ENCODE peak calls at places on chromosomes 13 and 19, in nine cellular contexts. L is body of pancreas, U is GM10248, W is A549, A is Caco-2, Z is fibroblast of lung, I is right lobe of liver, S is NB4, P is RWPE1. R is an unnamed sample.

GRCh38 chr19:9308091-9308490 is 1.5 kb downstream of the ZNF699 start:
- DNase-seq in W (no peak), S (no peak), Z (no peak), A (no peak), U (no peak), P (no peak), I (no peak), L (no peak), R (no peak)

GRCh38 chr19:33368074-33368864 is 5.2 kb upstream of the CEBPG start:
- DNase-seq in Z (peak), I (no peak), S (no peak), P (peak), U (no peak), A (no peak), L (no peak), W (peak), R (peak)

GRCh38 chr19:12703056-12703455 is 6.6 kb upstream of the FBXW9 start:
- DNase-seq in U (no peak), W (peak), Z (peak), I (no peak), L (no peak), P (peak), A (peak), S (peak), R (no peak)

GRCh38 chr13:74675185-74675584 is 541.0 kb upstream of the KLF12 start:
- DNase-seq in L (no peak), P (peak), S (no peak), I (no peak), Z (peak), U (no peak), A (no peak), W (no peak), R (no peak)

GRCh38 chr13:68291595-68291994 is 1061.5 kb upstream of the PCDH9 start:
- DNase-seq in S (no peak), P (no peak), W (no peak), A (no peak), L (no peak), Z (no peak), I (no peak), U (no peak), R (no peak)

GRCh38 chr19:51440846-51441409 is 17.3 kb downstream of the SIGLEC8 start:
- DNase-seq in W (peak), I (no peak), U (no peak), L (no peak), P (no peak), A (no peak), Z (no peak), S (peak), R (peak)

GRCh38 chr13:46403851-46404731 is 17.0 kb upstream of the RUBCNL start:
- DNase-seq in A (no peak), P (no peak), Z (no peak), I (no peak), U (no peak), L (peak), S (peak), W (no peak), R (no peak)

GRCh38 chr13:95256086-95256485 is 45.2 kb downstream of the ABCC4 start:
- DNase-seq in W (peak), P (peak), U (no peak), S (no peak), Z (peak), L (no peak), A (peak), I (no peak), R (peak)

GRCh38 chr19:58059003-58059671 is at the start of gene ZNF135:
- DNase-seq in U (no peak), A (no peak), W (no peak), L (peak), P (peak), Z (peak), S (no peak), I (peak), R (no peak)

GRCh38 chr19:2110822-2111221 is 14.1 kb downstream of the IZUMO4 start:
- DNase-seq in A (no peak), W (no peak), L (no peak), I (no peak), Z (no peak), P (no peak), S (no peak), U (no peak), R (no peak)

GRCh38 chr19:38699027-38699346 is 45.3 kb downstream of the CAPN12 start:
- DNase-seq in S (no peak), L (no peak), I (no peak), A (no peak), W (no peak), Z (no peak), U (peak), P (peak), R (no peak)

GRCh38 chr19:38697197-38697596 is 47.1 kb downstream of the CAPN12 start:
- DNase-seq in P (no peak), A (no peak), L (no peak), S (no peak), W (no peak), I (no peak), Z (no peak), U (no peak), R (no peak)

GRCh38 chr19:38697641-38698071 is 46.6 kb downstream of the CAPN12 start:
- DNase-seq in L (no peak), U (no peak), I (no peak), S (no peak), Z (no peak), P (no peak), A (no peak), W (no peak), R (no peak)

GRCh38 chr19:38699647-38700349 is 44.5 kb downstream of the CAPN12 start:
- DNase-seq in I (no peak), U (no peak), Z (no peak), S (no peak), P (no peak), L (no peak), A (no peak), W (no peak), R (no peak)

DNA sequence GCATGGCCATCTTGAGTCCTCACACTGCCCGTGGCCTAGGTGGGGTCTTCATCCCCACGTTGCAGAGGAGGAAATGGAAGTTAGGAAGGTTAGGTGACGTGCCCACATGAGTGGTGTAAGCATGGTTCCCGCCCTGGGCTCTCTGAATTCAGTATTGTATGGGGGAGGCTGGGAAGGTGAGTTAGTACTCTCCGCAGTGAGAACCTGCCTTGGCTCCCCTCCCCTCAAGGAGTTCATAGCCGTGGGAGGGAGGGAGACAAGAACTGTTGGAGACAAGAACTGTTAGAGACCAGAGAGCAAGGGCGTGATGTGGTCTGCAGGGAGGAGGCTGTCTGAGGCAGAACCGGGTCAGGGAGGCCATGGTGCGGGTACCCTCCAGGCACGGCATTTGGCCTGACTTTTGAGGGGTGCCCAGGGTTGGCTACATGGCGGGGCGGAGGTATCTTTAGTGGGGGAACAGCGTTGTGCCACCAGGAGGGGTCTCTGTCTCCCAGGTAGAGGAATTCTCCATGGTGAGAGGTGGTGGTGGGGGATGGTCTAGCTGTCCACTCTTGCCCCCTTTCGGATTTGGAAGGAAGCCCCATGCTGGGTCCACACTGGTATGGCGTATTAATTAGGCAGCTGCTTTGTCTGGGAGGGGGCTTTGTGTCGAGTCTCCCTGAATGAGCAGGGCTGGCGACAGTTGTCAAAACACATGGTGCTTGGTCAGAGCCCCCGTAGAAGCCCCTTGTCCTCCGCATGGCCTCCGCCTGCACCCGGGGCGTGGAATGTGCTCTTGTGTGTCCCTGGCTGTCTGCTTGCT is 45.8 kb downstream of the CAPN12 start:
- DNase-seq in U (no peak), I (no peak), A (no peak), L (no peak), Z (no peak), S (no peak), P (no peak), W (no peak), R (no peak)
- TF ChIP-seq CTCF in U (no peak), I (no peak), A (no peak), L (no peak), Z (no peak), S (no peak), P (no peak), W (no peak), R (no peak)

GRCh38 chr19:52566121-52566520 is 4.0 kb upstream of the ZNF701 start:
- DNase-seq in S (no peak), W (no peak), L (no peak), U (no peak), I (no peak), A (no peak), Z (no peak), P (no peak), R (no peak)

GRCh38 chr19:52566588-52566987 is 3.5 kb upstream of the ZNF701 start:
- DNase-seq in U (no peak), S (no peak), Z (peak), L (no peak), P (peak), I (no peak), A (no peak), W (peak), R (peak)

GRCh38 chr19:52567921-52568320 is 2.2 kb upstream of the ZNF701 start:
- DNase-seq in U (no peak), Z (no peak), P (no peak), I (no peak), W (no peak), L (no peak), S (no peak), A (no peak), R (no peak)

GRCh38 chr19:52570005-52570861 is at the start of gene ZNF701:
- DNase-seq in I (peak), U (peak), L (peak), Z (peak), S (no peak), W (peak), P (peak), A (peak), R (peak)
- TF ChIP-seq CTCF in I (peak), U (no peak), L (peak), Z (no peak), S (no peak), W (no peak), P (no peak), A (peak), R (peak)

GRCh38 chr13:24672141-24673132 is 7.8 kb upstream of the ATP12A start:
- DNase-seq in S (no peak), W (no peak), U (no peak), I (no peak), A (no peak), P (no peak), Z (no peak), L (no peak), R (no peak)

GRCh38 chr13:24668955-24669354 is 11.3 kb upstream of the ATP12A start:
- DNase-seq in A (no peak), S (no peak), Z (no peak), L (no peak), P (peak), W (no peak), U (no peak), I (no peak), R (no peak)

GRCh38 chr13:24670174-24670573 is 10.0 kb upstream of the ATP12A start:
- DNase-seq in I (no peak), S (no peak), P (no peak), Z (no peak), L (no peak), U (no peak), W (no peak), A (no peak), R (no peak)

GRCh38 chr13:24671367-24672117 is 8.7 kb upstream of the ATP12A start:
- DNase-seq in Z (peak), A (peak), U (peak), P (peak), L (peak), I (peak), W (peak), S (peak), R (peak)

GRCh38 chr13:24670927-24671326 is 9.3 kb upstream of the ATP12A start:
- DNase-seq in S (peak), W (peak), U (no peak), L (no peak), I (no peak), Z (no peak), P (peak), A (peak), R (peak)
- TF ChIP-seq CTCF in S (peak), W (no peak), U (no peak), L (no peak), I (no peak), Z (no peak), P (no peak), A (peak), R (no peak)

DNA sequence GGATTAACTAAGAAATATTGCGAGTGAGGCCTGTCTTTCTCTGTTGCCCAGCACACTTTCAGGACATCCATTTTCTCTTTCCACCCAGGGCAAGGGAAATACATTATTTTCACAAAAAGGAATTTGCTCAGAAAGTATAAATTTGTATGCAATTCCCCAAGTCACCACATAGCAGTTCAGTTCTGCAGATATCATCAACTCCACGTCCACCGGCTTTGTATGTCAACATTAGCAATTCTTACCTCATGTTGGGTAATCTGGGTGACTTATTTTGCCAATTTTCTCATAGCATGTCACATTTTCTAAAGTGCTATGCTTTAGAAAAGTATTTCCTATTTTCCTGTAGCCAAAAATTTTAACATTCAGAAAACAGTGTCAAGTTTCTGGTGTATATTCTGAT is 501.8 kb downstream of the EFNB2 start:
- DNase-seq in Z (peak), A (no peak), S (peak), W (peak), I (no peak), L (no peak), U (no peak), P (peak), R (peak)
- TF ChIP-seq CTCF in Z (peak), A (peak), S (no peak), W (no peak), I (peak), L (peak), U (no peak), P (no peak), R (peak)

GRCh38 chr13:49869514-49869913 is 66.6 kb downstream of the SPRYD7 start:
- DNase-seq in U (no peak), I (no peak), A (no peak), L (peak), Z (peak), P (no peak), S (peak), W (peak), R (peak)
- TF ChIP-seq CTCF in U (no peak), I (peak), A (peak), L (no peak), Z (peak), P (no peak), S (peak), W (peak), R (peak)

DNA sequence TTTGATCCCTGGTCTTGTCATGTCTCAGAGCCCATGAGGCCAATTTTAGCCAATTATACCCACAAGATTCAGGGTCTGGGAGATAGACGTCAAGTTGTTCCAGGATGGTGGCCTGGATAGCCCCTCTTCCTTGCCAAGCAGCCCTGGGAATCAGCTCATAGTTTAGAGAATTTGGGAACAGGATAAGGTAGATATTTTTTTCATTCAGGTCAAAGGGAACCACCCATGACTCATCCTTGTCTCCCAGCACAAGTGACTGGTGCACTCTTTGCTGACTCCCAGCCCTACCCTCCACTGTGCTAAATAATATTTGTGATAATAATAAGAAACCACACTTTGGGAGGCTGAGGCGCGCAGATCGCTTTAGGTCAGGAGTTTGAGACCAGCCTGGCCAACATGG is 17.1 kb upstream of the S1PR4 start:
- DNase-seq in P (peak), S (no peak), U (no peak), I (no peak), W (no peak), L (no peak), Z (peak), A (no peak), R (peak)
- TF ChIP-seq CTCF in P (no peak), S (no peak), U (no peak), I (no peak), W (no peak), L (no peak), Z (no peak), A (no peak), R (no peak)

R was measured in HFFc6.